ENCODE peak calls at places on chromosomes 12 and 14, in four cellular contexts. I, G, B and F are unnamed samples.

GRCh38 chr12:72010365-72010764 is 71.7 kb downstream of the TPH2 start:
- DNase-seq in B (no peak), G (no peak), I (no peak), F (no peak)

GRCh38 chr12:70185301-70185700 is 57.9 kb upstream of the CNOT2 start:
- DNase-seq in I (no peak), G (no peak), B (no peak), F (no peak)

GRCh38 chr14:94853920-94854319 is 84.0 kb upstream of the GSC start:
- DNase-seq in B (no peak), G (no peak), I (no peak), F (no peak)

GRCh38 chr14:68806526-68807147 is 13.8 kb upstream of the ZFP36L1 start:
- DNase-seq in B (no peak), I (no peak), G (peak; percentile 3), F (peak; percentile 29)

GRCh38 chr12:132161046-132161781 is 17.0 kb downstream of the NOC4L start:
- DNase-seq in G (peak; percentile 43), B (no peak), I (no peak), F (no peak)

GRCh38 chr12:96099986-96100385 is 64.6 kb upstream of the LTA4H start:
- DNase-seq in G (no peak), B (no peak), I (no peak), F (no peak)

GRCh38 chr14:63964063-63964462 is 111.3 kb downstream of the SYNE2 start:
- DNase-seq in G (no peak), I (no peak), B (no peak), F (no peak)

GRCh38 chr14:55446127-55446736 is 5.8 kb upstream of the TBPL2 start:
- DNase-seq in G (peak; percentile 52), I (peak; percentile 78), B (peak; percentile 38), F (no peak)

GRCh38 chr14:72892879-72893635 is 844 bp downstream of the DPF3 start:
- DNase-seq in I (peak; percentile 53), G (peak; percentile 55), B (no peak), F (peak; percentile 72)

GRCh38 chr14:36028665-36029064 is 147.9 kb downstream of the PTCSC3 start:
- DNase-seq in B (no peak), I (no peak), G (no peak), F (no peak)

GRCh38 chr12:100141666-100141997 is 1.0 kb downstream of the BLTP3B start:
- DNase-seq in B (peak; percentile 72), I (no peak), G (no peak), F (no peak)

GRCh38 chr12:45762185-45763110 is 32.9 kb downstream of the ARID2 start:
- DNase-seq in B (peak; percentile 11), I (no peak), G (no peak), F (no peak)

GRCh38 chr14:24971255-24971654 is 78.7 kb downstream of the STXBP6 start:
- DNase-seq in I (no peak), B (no peak), G (no peak), F (no peak)

GRCh38 chr12:105085537-105085936 is 1.3 kb upstream of the ALDH1L2 start:
- DNase-seq in G (no peak), I (no peak), B (no peak), F (no peak)

GRCh38 chr12:71958993-71959588 is 20.4 kb downstream of the TPH2 start:
- DNase-seq in I (no peak), G (no peak), B (no peak), F (no peak)

GRCh38 chr14:50260511-50260910 is 29.1 kb upstream of the SOS2 start:
- DNase-seq in G (no peak), B (peak; percentile 3), I (no peak), F (no peak)

GRCh38 chr14:31968107-31968810 is 108.8 kb upstream of the ARHGAP5 start:
- DNase-seq in B (no peak), G (no peak), I (no peak), F (no peak)

GRCh38 chr12:11014234-11014633 is 8.2 kb downstream of the TAS2R19 start:
- DNase-seq in I (no peak), B (no peak), G (no peak), F (no peak)

GRCh38 chr12:99223554-99223953 is 424.0 kb upstream of the GARIN6 start:
- DNase-seq in G (no peak), B (no peak), I (no peak), F (no peak)

GRCh38 chr14:41498959-41499358 is 107.7 kb upstream of the LRFN5 start:
- DNase-seq in B (no peak), I (no peak), G (no peak), F (no peak)

GRCh38 chr12:53782093-53782703 is 30.4 kb upstream of the CISTR start:
- DNase-seq in B (no peak), I (no peak), G (no peak), F (no peak)

GRCh38 chr12:3520168-3520567 is 29.2 kb downstream of the PRMT8 start:
- DNase-seq in B (no peak), G (no peak), I (no peak), F (no peak)

GRCh38 chr14:106227793-106228192 is 701.4 kb downstream of the TMEM121 start:
- DNase-seq in B (no peak), G (no peak), I (no peak), F (no peak)

GRCh38 chr12:71160585-71160984 is 2.8 kb upstream of the TSPAN8 start:
- DNase-seq in G (no peak), B (no peak), I (no peak), F (no peak)

GRCh38 chr14:99320621-99321235 is 48.7 kb upstream of the BCL11B start:
- DNase-seq in B (no peak), G (no peak), I (no peak), F (no peak)

GRCh38 chr12:12890492-12890814 is 909 bp upstream of the GPRC5A start:
- DNase-seq in G (no peak), B (no peak), I (peak; percentile 67), F (no peak)

GRCh38 chr14:23438130-23438893 is 2.9 kb upstream of the MYH7 start:
- DNase-seq in B (no peak), I (peak; percentile 78), G (no peak), F (peak; percentile 55)

GRCh38 chr12:130672122-130672825 is 43.8 kb downstream of the RIMBP2 start:
- DNase-seq in B (no peak), G (no peak), I (no peak), F (no peak)
- TF ChIP-seq CTCF in B (no peak), G (no peak), I (no peak), F (no peak)

GRCh38 chr12:73057428-73057827 is 785.3 kb downstream of the TRHDE start:
- DNase-seq in I (no peak), B (no peak), G (no peak), F (no peak)
- TF ChIP-seq CTCF in I (peak; percentile 7), B (no peak), G (no peak), F (no peak)

DNA sequence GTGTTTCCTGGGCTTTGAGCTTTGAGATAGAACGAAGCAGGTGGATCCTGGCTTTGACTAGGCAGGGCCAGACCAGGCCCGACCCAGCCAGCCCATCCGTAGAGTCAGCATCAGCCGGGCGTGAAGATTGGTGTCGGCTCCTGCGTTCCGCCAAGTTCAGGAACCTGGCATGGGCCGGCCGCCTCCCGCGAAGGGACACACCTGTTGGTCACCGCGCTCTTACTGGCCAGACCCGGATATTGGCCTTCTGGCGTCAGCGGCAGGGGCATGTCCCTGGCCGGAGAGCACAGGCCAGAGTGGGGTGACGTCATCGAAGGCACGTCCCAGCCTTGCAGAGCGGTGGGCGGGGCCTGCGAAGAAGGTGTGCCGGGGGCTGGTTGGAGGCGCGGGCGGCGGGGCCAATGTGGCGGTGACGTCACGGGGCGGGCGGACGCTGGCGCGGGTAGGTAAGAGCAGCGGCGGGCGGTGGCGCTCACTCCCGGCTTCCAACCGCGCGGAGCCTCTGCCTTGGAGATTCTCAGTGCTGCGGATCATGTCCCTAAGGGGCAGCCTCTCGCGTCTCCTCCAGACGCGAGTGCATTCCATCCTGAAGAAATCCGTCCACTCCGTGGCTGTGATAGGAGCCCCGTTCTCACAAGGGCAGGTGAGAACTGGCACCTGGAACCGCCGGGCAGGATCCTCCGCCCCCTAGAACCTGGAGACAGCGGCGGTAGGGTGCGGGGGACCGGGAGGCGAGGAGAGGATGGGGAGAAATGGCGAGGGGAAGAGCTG is at the start of gene ARG2:
- DNase-seq in I (peak; percentile 99), G (peak; percentile 99), B (peak; percentile 35), F (peak; percentile 96)
- TF ChIP-seq CTCF in I (peak; percentile 34), G (no peak), B (no peak), F (no peak)

DNA sequence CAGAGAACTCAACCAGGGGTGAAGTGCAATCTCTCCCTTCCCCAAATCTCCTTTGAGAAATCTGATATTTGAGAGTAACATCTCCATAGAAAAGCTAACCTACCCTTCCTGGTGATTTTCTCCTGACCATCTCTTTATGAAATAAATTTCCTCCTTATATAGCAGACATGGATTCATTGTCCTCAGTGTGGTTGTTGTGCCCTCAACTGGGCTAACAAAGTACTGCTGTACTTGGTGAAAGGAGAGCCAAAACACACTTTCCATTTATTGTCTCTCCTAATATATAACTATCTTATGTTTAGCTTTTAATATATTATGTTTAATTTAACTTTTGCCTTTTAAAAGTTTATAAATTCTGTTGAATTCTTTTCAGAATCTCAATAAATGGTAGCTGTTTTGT is 65.1 kb upstream of the SLCO1B1 start:
- DNase-seq in G (no peak), I (peak; percentile 5), B (no peak), F (no peak)
- TF ChIP-seq CTCF in G (peak; percentile 19), I (peak; percentile 32), B (peak; percentile 23), F (no peak)

GRCh38 chr12:119988440-119988787 is 622 bp upstream of the BICDL1 start:
- DNase-seq in G (no peak), B (no peak), I (no peak), F (no peak)
- TF ChIP-seq CTCF in G (no peak), B (peak; percentile 27), I (peak; percentile 1), F (no peak)

GRCh38 chr14:76421662-76422061 is 45.7 kb downstream of the ESRRB start:
- DNase-seq in I (no peak), B (no peak), G (no peak), F (no peak)

GRCh38 chr14:76424359-76424758 is 48.4 kb downstream of the ESRRB start:
- DNase-seq in I (peak; percentile 36), B (no peak), G (no peak), F (no peak)

GRCh38 chr14:76423534-76423933 is 47.6 kb downstream of the ESRRB start:
- DNase-seq in I (no peak), B (no peak), G (no peak), F (no peak)

GRCh38 chr14:76420827-76421226 is 44.9 kb downstream of the ESRRB start:
- DNase-seq in I (peak; percentile 20), B (no peak), G (no peak), F (no peak)

GRCh38 chr14:76422662-76423061 is 46.7 kb downstream of the ESRRB start:
- DNase-seq in G (no peak), B (no peak), I (no peak), F (no peak)
- TF ChIP-seq CTCF in G (no peak), B (no peak), I (no peak), F (no peak)

DNA sequence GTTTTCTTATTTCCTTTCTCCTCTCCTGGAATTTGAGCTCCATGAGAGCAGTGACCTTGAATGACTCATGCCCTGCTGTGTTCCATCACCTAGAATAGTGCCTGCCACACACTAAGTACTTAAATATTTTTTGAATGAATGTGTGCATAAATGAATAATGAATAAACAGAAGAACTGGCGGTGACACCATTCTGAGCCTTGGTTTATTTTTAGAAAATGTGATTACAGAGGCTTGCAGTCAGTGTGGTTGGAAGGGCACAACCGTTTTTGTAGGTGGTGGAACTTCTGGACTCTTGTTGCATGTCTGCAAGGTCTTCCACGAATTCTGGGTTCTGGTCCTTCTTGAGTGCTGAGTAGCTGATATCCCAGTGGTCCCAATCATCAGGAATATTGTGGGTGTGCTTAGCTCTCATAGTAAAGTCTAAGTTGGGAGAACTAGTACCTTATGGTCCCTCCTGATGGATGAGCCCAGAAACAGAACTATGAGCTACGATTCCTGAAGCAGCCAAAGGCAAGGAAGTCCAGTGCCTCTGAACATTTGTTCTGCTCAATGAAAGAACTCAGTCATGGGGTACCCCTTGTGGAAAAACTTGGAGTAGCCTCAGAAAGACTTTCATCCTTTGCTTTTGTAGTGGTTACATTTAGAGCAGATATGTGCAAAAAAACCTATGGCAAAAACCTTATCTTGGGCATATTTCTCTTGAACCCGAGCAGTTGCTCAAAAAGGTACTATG is 28.8 kb upstream of the BHLHE41 start:
- DNase-seq in I (no peak), B (peak; percentile 85), G (no peak), F (no peak)
- TF ChIP-seq CTCF in I (no peak), B (peak; percentile 43), G (no peak), F (no peak)